ENCODE peak calls at places on chromosome 20, in seven cellular contexts. D, R, I, X, L, Q and P are unnamed samples.

GRCh38 chr20:32493356-32493755 is 91.8 kb downstream of the NOL4L start:
- DNase-seq in D (no peak), R (no peak), I (no peak), X (no peak), L (peak; percentile 34), Q (no peak), P (no peak)

GRCh38 chr20:25376886-25377285 is 13.7 kb downstream of the ABHD12 start:
- DNase-seq in D (no peak), R (no peak), I (no peak), X (no peak), L (no peak), Q (peak; percentile 50), P (no peak)

GRCh38 chr20:19922716-19923115 is 94.4 kb upstream of the NAA20 start:
- DNase-seq in D (no peak), R (no peak), I (no peak), X (no peak), L (no peak), Q (no peak), P (no peak)

GRCh38 chr20:4091332-4092135 is 76.2 kb upstream of the RNF24 start:
- DNase-seq in D (no peak), R (peak; percentile 90), I (peak; percentile 77), X (peak; percentile 72), L (peak; percentile 72), Q (peak; percentile 61), P (no peak)

GRCh38 chr20:32431457-32431856 is 73.3 kb downstream of the ASXL1 start:
- DNase-seq in D (no peak), R (no peak), I (no peak), X (no peak), L (no peak), Q (no peak), P (no peak)

GRCh38 chr20:22723659-22724058 is 139.3 kb upstream of the FOXA2 start:
- DNase-seq in D (no peak), R (no peak), I (no peak), X (peak; percentile 27), L (no peak), Q (no peak), P (no peak)

GRCh38 chr20:3168079-3168828 is 5.1 kb downstream of the LZTS3 start:
- DNase-seq in D (no peak), R (no peak), I (peak; percentile 77), X (no peak), L (no peak), Q (peak; percentile 76), P (no peak)

GRCh38 chr20:4713401-4713800 is 8.3 kb upstream of the PRND start:
- DNase-seq in D (no peak), R (peak; percentile 59), I (no peak), X (no peak), L (no peak), Q (no peak), P (no peak)

GRCh38 chr20:38804682-38805501 is 605 bp upstream of the PPP1R16B start:
- DNase-seq in D (peak; percentile 78), R (no peak), I (peak; percentile 91), X (peak; percentile 40), L (peak; percentile 58), Q (peak; percentile 20), P (no peak)

GRCh38 chr20:52434453-52434852 is 242.9 kb upstream of the ZFP64 start:
- DNase-seq in D (no peak), R (no peak), I (no peak), X (no peak), L (no peak), Q (no peak), P (no peak)

GRCh38 chr20:9635756-9636155 is 121.4 kb downstream of the LAMP5 start:
- DNase-seq in D (no peak), R (no peak), I (no peak), X (no peak), L (no peak), Q (no peak), P (no peak)

GRCh38 chr20:10002871-10003270 is 31.9 kb upstream of the ANKEF1 start:
- DNase-seq in D (no peak), R (no peak), I (no peak), X (no peak), L (no peak), Q (no peak), P (no peak)

GRCh38 chr20:48606841-48607543 is 220.8 kb downstream of the PREX1 start:
- DNase-seq in D (no peak), R (no peak), I (no peak), X (no peak), L (peak; percentile 32), Q (no peak), P (peak; percentile 68)

GRCh38 chr20:29318871-29319461 is 1938.5 kb upstream of the DEFB115 start:
- DNase-seq in D (no peak), R (no peak), I (no peak), X (no peak), L (peak; percentile 47), Q (no peak), P (no peak)

GRCh38 chr20:58012731-58013510 is 215.5 kb downstream of the ANKRD60 start:
- DNase-seq in D (no peak), R (peak; percentile 28), I (no peak), X (no peak), L (no peak), Q (no peak), P (no peak)
- H3K4me1 ChIP-seq in D (no peaks in the 10 kb centered on the region), R (peaks cover 16% of the 10 kb centered on the region), I (no peaks in the 10 kb centered on the region), X (no peaks in the 10 kb centered on the region), L (no peaks in the 10 kb centered on the region), Q (no peaks in the 10 kb centered on the region), P (peaks cover 13% of the 10 kb centered on the region)

DNA sequence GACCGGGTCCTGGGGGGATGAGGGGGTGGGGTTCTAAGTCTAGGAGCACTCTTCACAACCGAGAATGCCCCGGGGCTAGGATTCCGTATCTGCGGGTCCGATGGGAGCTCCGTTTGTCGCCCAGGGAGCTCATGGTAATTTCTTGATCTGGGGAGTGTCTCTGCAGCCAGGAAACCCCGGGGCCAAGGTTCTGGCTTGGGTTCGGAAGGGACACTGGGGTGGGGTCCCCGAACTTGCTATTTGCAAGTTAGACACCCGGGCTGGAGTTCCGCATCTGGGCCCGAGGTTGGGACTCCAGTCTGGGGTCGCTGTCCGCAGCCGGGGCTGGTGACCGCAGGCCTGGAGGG is 397 bp downstream of the PEDS1 start:
- DNase-seq in D (no peak), R (no peak), I (peak; percentile 27), X (no peak), L (no peak), Q (no peak), P (no peak)
- H3K4me1 ChIP-seq in D (peaks cover 28% of the 10 kb centered on the region), R (peaks cover 34% of the 10 kb centered on the region), I (peaks cover 10% of the 10 kb centered on the region), X (peaks cover 6% of the 10 kb centered on the region), L (peaks cover 40% of the 10 kb centered on the region), Q (peaks cover 42% of the 10 kb centered on the region), P (peaks cover 55% of the 10 kb centered on the region)

DNA sequence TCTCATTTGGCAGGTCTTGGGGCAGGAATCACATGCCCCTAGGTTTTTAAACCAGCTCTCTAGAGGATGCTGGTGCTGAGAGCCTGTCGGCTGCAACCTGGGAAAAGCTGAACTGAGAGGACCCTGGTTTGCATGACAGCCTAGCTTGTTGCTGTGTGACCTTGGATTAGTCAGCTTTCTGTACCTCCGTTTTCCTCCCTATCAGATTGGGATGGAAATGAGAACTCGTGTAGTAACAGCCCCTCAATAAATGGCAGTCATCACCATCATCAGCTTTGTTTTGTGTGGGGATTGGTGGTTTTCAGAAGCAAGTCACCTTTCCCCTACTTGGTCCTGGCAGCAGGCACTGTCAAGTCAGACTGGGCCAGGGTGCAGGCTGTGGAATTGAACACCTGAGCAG is 75.2 kb upstream of the MYL9 start:
- DNase-seq in D (no peak), R (no peak), I (no peak), X (no peak), L (no peak), Q (no peak), P (no peak)
- H3K4me1 ChIP-seq in D (peaks cover 66% of the 10 kb centered on the region), R (peaks cover 65% of the 10 kb centered on the region), I (peaks cover 35% of the 10 kb centered on the region), X (peaks cover 19% of the 10 kb centered on the region), L (peaks cover 81% of the 10 kb centered on the region), Q (peaks cover 64% of the 10 kb centered on the region), P (peaks cover 85% of the 10 kb centered on the region)

DNA sequence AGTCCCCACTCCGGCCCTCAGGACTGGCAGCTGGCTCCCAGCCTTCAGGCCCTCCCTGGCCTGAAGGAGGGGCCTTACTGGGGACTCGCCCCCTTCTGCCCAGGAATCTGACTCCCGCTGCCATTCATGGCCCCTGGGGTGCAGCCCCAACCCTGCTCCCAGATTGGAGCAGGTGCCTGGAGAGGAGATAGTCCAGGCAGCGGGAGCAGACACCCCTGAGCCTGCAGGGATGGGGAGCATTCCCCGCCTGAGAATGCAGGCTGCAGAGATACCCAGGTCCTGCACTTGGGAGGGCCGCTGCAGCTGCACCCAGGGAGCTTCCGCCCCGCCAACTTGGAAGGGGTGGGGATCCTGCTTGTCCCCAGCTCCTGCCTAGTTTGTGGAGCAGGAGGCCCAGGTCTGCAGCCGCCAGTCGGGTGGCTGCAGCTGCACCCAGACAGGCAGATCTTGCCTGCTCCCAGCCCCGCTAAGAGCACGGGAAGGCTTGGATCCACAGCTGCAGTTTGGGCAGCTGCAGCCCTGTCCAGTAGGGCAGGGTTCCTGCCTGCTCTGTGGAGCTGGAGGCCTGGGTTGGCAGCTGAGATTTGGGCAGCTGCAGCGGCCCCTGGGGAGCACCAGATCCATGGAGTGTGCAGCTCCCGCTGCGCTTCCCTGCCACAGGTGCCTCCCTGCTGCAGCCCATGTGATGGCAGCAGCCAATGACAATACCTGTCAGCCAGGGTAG is 5.2 kb downstream of the GTSF1L start:
- DNase-seq in D (no peak), R (no peak), I (peak; percentile 23), X (no peak), L (no peak), Q (no peak), P (no peak)
- H3K4me1 ChIP-seq in D (peaks cover 8% of the 10 kb centered on the region), R (no peaks in the 10 kb centered on the region), I (peaks cover 12% of the 10 kb centered on the region), X (no peaks in the 10 kb centered on the region), L (no peaks in the 10 kb centered on the region), Q (no peaks in the 10 kb centered on the region), P (peaks cover 8% of the 10 kb centered on the region)